ENCODE peak calls at places on chromosomes 6 and 20, in six cellular contexts. One of them, this sample, is unnamed. For H3K4me1, the result is how much of the 10 kb centered on the place peaks cover.

GRCh38 chr6:49744259-49744658 is at the start of gene CRISP3:
- DNase-seq in K562: no peak
- DNase-seq in fibroblast of lung: no peak
- DNase-seq in thoracic aorta: no peak
- DNase-seq in upper lobe of right lung: no peak
- DNase-seq in IMR-90: no peak
- DNase-seq in this sample: no peak

GRCh38 chr6:132399376-132400074 is 1.8 kb downstream of the MOXD1 start:
- DNase-seq in K562: no peak
- DNase-seq in fibroblast of lung: peak
- DNase-seq in thoracic aorta: no peak
- DNase-seq in upper lobe of right lung: no peak
- DNase-seq in IMR-90: peak
- DNase-seq in this sample: no peak

GRCh38 chr6:82954351-82954750 is 111.3 kb downstream of the UBE3D start:
- DNase-seq in K562: no peak
- DNase-seq in fibroblast of lung: peak
- DNase-seq in thoracic aorta: no peak
- DNase-seq in upper lobe of right lung: no peak
- DNase-seq in IMR-90: peak
- DNase-seq in this sample: no peak

GRCh38 chr6:218153-219018 is 73.9 kb upstream of the DUSP22 start:
- DNase-seq in K562: no peak
- DNase-seq in fibroblast of lung: no peak
- DNase-seq in thoracic aorta: no peak
- DNase-seq in upper lobe of right lung: peak
- DNase-seq in IMR-90: no peak
- DNase-seq in this sample: no peak

GRCh38 chr6:15096894-15097837 is 148.7 kb upstream of the JARID2 start:
- DNase-seq in K562: peak
- DNase-seq in fibroblast of lung: peak
- DNase-seq in thoracic aorta: no peak
- DNase-seq in upper lobe of right lung: no peak
- DNase-seq in IMR-90: peak
- DNase-seq in this sample: no peak

GRCh38 chr20:9110365-9110764 is 41.5 kb downstream of the PLCB4 start:
- DNase-seq in K562: no peak
- DNase-seq in fibroblast of lung: peak
- DNase-seq in thoracic aorta: no peak
- DNase-seq in upper lobe of right lung: no peak
- DNase-seq in IMR-90: peak
- DNase-seq in this sample: no peak

GRCh38 chr6:34289137-34289536 is 40.3 kb upstream of the SMIM29 start:
- DNase-seq in K562: no peak
- DNase-seq in fibroblast of lung: no peak
- DNase-seq in thoracic aorta: no peak
- DNase-seq in upper lobe of right lung: no peak
- DNase-seq in IMR-90: no peak
- DNase-seq in this sample: no peak

GRCh38 chr6:132764370-132764769 is 6.7 kb upstream of the VNN2 start:
- DNase-seq in K562: no peak
- DNase-seq in fibroblast of lung: peak
- DNase-seq in thoracic aorta: no peak
- DNase-seq in upper lobe of right lung: no peak
- DNase-seq in IMR-90: peak
- DNase-seq in this sample: no peak

GRCh38 chr20:10553326-10553984 is 118.3 kb downstream of the SLX4IP start:
- DNase-seq in K562: peak
- DNase-seq in fibroblast of lung: peak
- DNase-seq in thoracic aorta: no peak
- DNase-seq in upper lobe of right lung: peak
- DNase-seq in IMR-90: peak
- DNase-seq in this sample: peak

GRCh38 chr20:61757678-61758555 is 307.8 kb downstream of the TAF4 start:
- DNase-seq in K562: no peak
- DNase-seq in fibroblast of lung: peak
- DNase-seq in thoracic aorta: no peak
- DNase-seq in upper lobe of right lung: peak
- DNase-seq in IMR-90: peak
- DNase-seq in this sample: no peak

GRCh38 chr6:53152576-53152975 is 3.9 kb upstream of the GCM1 start:
- DNase-seq in K562: no peak
- DNase-seq in fibroblast of lung: no peak
- DNase-seq in thoracic aorta: no peak
- DNase-seq in upper lobe of right lung: no peak
- DNase-seq in IMR-90: no peak
- DNase-seq in this sample: no peak

GRCh38 chr6:30885999-30886896 is 1.9 kb downstream of the DDR1 start:
- DNase-seq in K562: peak
- DNase-seq in fibroblast of lung: peak
- DNase-seq in thoracic aorta: no peak
- DNase-seq in upper lobe of right lung: peak
- DNase-seq in IMR-90: peak
- DNase-seq in this sample: peak

GRCh38 chr6:3195377-3195694 is 32.1 kb downstream of the TUBB2B start:
- DNase-seq in K562: no peak
- DNase-seq in fibroblast of lung: no peak
- DNase-seq in thoracic aorta: no peak
- DNase-seq in upper lobe of right lung: no peak
- DNase-seq in IMR-90: no peak
- DNase-seq in this sample: no peak

GRCh38 chr6:47083586-47084047 is 41.5 kb upstream of the ADGRF1 start:
- DNase-seq in K562: no peak
- DNase-seq in fibroblast of lung: peak
- DNase-seq in thoracic aorta: peak
- DNase-seq in upper lobe of right lung: peak
- DNase-seq in IMR-90: peak
- DNase-seq in this sample: no peak

GRCh38 chr6:113401231-113401630 is 455.9 kb upstream of the MARCKS start:
- DNase-seq in K562: no peak
- DNase-seq in fibroblast of lung: no peak
- DNase-seq in thoracic aorta: no peak
- DNase-seq in upper lobe of right lung: no peak
- DNase-seq in IMR-90: no peak
- DNase-seq in this sample: no peak

GRCh38 chr20:3258429-3258828 is 19.4 kb upstream of the SLC4A11 start:
- DNase-seq in K562: no peak
- DNase-seq in fibroblast of lung: no peak
- DNase-seq in thoracic aorta: no peak
- DNase-seq in upper lobe of right lung: no peak
- DNase-seq in IMR-90: no peak
- DNase-seq in this sample: no peak

GRCh38 chr20:44911264-44911921 is 1.5 kb downstream of the PABPC1L start:
- DNase-seq in K562: peak
- DNase-seq in fibroblast of lung: peak
- DNase-seq in thoracic aorta: no peak
- DNase-seq in upper lobe of right lung: peak
- DNase-seq in IMR-90: peak
- DNase-seq in this sample: peak

GRCh38 chr6:46637145-46637544 is 15.5 kb downstream of the CYP39A1 start:
- DNase-seq in K562: no peak
- DNase-seq in fibroblast of lung: no peak
- DNase-seq in thoracic aorta: no peak
- DNase-seq in upper lobe of right lung: no peak
- DNase-seq in IMR-90: peak
- DNase-seq in this sample: no peak

GRCh38 chr20:12337601-12338000 is 419.9 kb downstream of the BTBD3 start:
- DNase-seq in K562: no peak
- DNase-seq in fibroblast of lung: no peak
- DNase-seq in thoracic aorta: no peak
- DNase-seq in upper lobe of right lung: no peak
- DNase-seq in IMR-90: no peak
- DNase-seq in this sample: no peak

GRCh38 chr6:57254055-57254717 is 32.1 kb upstream of the RAB23 start:
- DNase-seq in K562: no peak
- DNase-seq in fibroblast of lung: no peak
- DNase-seq in thoracic aorta: no peak
- DNase-seq in upper lobe of right lung: no peak
- DNase-seq in IMR-90: no peak
- DNase-seq in this sample: no peak

GRCh38 chr6:29926795-29927427 is 15.4 kb upstream of the HLA-A start:
- DNase-seq in K562: peak
- DNase-seq in fibroblast of lung: peak
- DNase-seq in thoracic aorta: no peak
- DNase-seq in upper lobe of right lung: peak
- DNase-seq in IMR-90: peak
- DNase-seq in this sample: no peak

GRCh38 chr20:49915118-49915379 is 280 bp downstream of the SPATA2 start:
- DNase-seq in K562: no peak
- DNase-seq in fibroblast of lung: no peak
- DNase-seq in thoracic aorta: no peak
- DNase-seq in upper lobe of right lung: no peak
- DNase-seq in IMR-90: no peak
- DNase-seq in this sample: no peak

GRCh38 chr6:167739721-167740475 is 86.8 kb upstream of the AFDN start:
- DNase-seq in K562: no peak
- DNase-seq in fibroblast of lung: no peak
- DNase-seq in thoracic aorta: no peak
- DNase-seq in upper lobe of right lung: no peak
- DNase-seq in IMR-90: no peak
- DNase-seq in this sample: no peak

GRCh38 chr6:29792123-29793035 is 35.2 kb upstream of the HLA-G start:
- DNase-seq in K562: peak
- DNase-seq in fibroblast of lung: no peak
- DNase-seq in thoracic aorta: peak
- DNase-seq in upper lobe of right lung: peak
- DNase-seq in IMR-90: no peak
- DNase-seq in this sample: no peak

GRCh38 chr6:82363368-82364086 is at the start of gene TPBG:
- DNase-seq in K562: peak
- DNase-seq in fibroblast of lung: peak
- DNase-seq in thoracic aorta: no peak
- DNase-seq in upper lobe of right lung: peak
- DNase-seq in IMR-90: peak
- DNase-seq in this sample: peak

GRCh38 chr6:10347561-10348327 is 67.1 kb downstream of the TFAP2A start:
- DNase-seq in K562: no peak
- DNase-seq in fibroblast of lung: peak
- DNase-seq in thoracic aorta: no peak
- DNase-seq in upper lobe of right lung: no peak
- DNase-seq in IMR-90: peak
- DNase-seq in this sample: no peak

GRCh38 chr20:44079291-44079690 is 107.7 kb downstream of the JPH2 start:
- DNase-seq in K562: no peak
- DNase-seq in fibroblast of lung: peak
- DNase-seq in thoracic aorta: no peak
- DNase-seq in upper lobe of right lung: peak
- DNase-seq in IMR-90: no peak
- DNase-seq in this sample: no peak

GRCh38 chr6:79646006-79646405 is 14.9 kb downstream of the SH3BGRL2 start:
- DNase-seq in K562: no peak
- DNase-seq in fibroblast of lung: no peak
- DNase-seq in thoracic aorta: no peak
- DNase-seq in upper lobe of right lung: no peak
- DNase-seq in IMR-90: no peak
- DNase-seq in this sample: peak

GRCh38 chr20:22446613-22447447 is 137.5 kb downstream of the FOXA2 start:
- DNase-seq in K562: no peak
- DNase-seq in fibroblast of lung: no peak
- DNase-seq in thoracic aorta: no peak
- DNase-seq in upper lobe of right lung: no peak
- DNase-seq in IMR-90: no peak
- DNase-seq in this sample: no peak

GRCh38 chr6:63351995-63352586 is 32.3 kb upstream of the LGSN start:
- DNase-seq in K562: no peak
- DNase-seq in fibroblast of lung: peak
- DNase-seq in thoracic aorta: no peak
- DNase-seq in upper lobe of right lung: no peak
- DNase-seq in IMR-90: peak
- DNase-seq in this sample: no peak

GRCh38 chr20:34798328-34798727 is 27.1 kb downstream of the NCOA6 start:
- DNase-seq in K562: no peak
- DNase-seq in fibroblast of lung: no peak
- DNase-seq in thoracic aorta: no peak
- DNase-seq in upper lobe of right lung: no peak
- DNase-seq in IMR-90: no peak
- DNase-seq in this sample: no peak

GRCh38 chr6:44166116-44166515 is 7.5 kb downstream of the CAPN11 start:
- DNase-seq in K562: no peak
- DNase-seq in fibroblast of lung: no peak
- DNase-seq in thoracic aorta: no peak
- DNase-seq in upper lobe of right lung: no peak
- DNase-seq in IMR-90: no peak
- DNase-seq in this sample: no peak

GRCh38 chr6:44169154-44169553 is 10.5 kb downstream of the CAPN11 start:
- DNase-seq in K562: no peak
- DNase-seq in fibroblast of lung: no peak
- DNase-seq in thoracic aorta: no peak
- DNase-seq in upper lobe of right lung: no peak
- DNase-seq in IMR-90: no peak
- DNase-seq in this sample: no peak

GRCh38 chr6:44169886-44170570 is 11.4 kb downstream of the CAPN11 start:
- DNase-seq in K562: no peak
- DNase-seq in fibroblast of lung: no peak
- DNase-seq in thoracic aorta: no peak
- DNase-seq in upper lobe of right lung: no peak
- DNase-seq in IMR-90: no peak
- DNase-seq in this sample: no peak

GRCh38 chr6:44167567-44167966 is 8.9 kb downstream of the CAPN11 start:
- DNase-seq in K562: no peak
- DNase-seq in fibroblast of lung: no peak
- DNase-seq in thoracic aorta: no peak
- DNase-seq in upper lobe of right lung: no peak
- DNase-seq in IMR-90: no peak
- DNase-seq in this sample: no peak

GRCh38 chr6:44166591-44167184 is 8.1 kb downstream of the CAPN11 start:
- DNase-seq in K562: peak
- DNase-seq in fibroblast of lung: no peak
- DNase-seq in thoracic aorta: no peak
- DNase-seq in upper lobe of right lung: no peak
- DNase-seq in IMR-90: no peak
- DNase-seq in this sample: no peak
- H3K4me1 ChIP-seq in K562: under half
- H3K4me1 ChIP-seq in fibroblast of lung: under half
- H3K4me1 ChIP-seq in thoracic aorta: under half
- H3K4me1 ChIP-seq in upper lobe of right lung: under half
- H3K4me1 ChIP-seq in IMR-90: under half
- H3K4me1 ChIP-seq in this sample: under half

GRCh38 chr20:48324744-48325143 is 503.1 kb downstream of the PREX1 start:
- DNase-seq in K562: no peak
- DNase-seq in fibroblast of lung: no peak
- DNase-seq in thoracic aorta: no peak
- DNase-seq in upper lobe of right lung: no peak
- DNase-seq in IMR-90: no peak
- DNase-seq in this sample: no peak
- H3K4me1 ChIP-seq in K562: under half
- H3K4me1 ChIP-seq in fibroblast of lung: under half
- H3K4me1 ChIP-seq in thoracic aorta: under half
- H3K4me1 ChIP-seq in upper lobe of right lung: under half
- H3K4me1 ChIP-seq in IMR-90: under half
- H3K4me1 ChIP-seq in this sample: under half

GRCh38 chr6:125124250-125124777 is 29.3 kb upstream of the TPD52L1 start:
- DNase-seq in K562: peak
- DNase-seq in fibroblast of lung: peak
- DNase-seq in thoracic aorta: no peak
- DNase-seq in upper lobe of right lung: no peak
- DNase-seq in IMR-90: no peak
- DNase-seq in this sample: no peak
- H3K4me1 ChIP-seq in K562: under half
- H3K4me1 ChIP-seq in fibroblast of lung: under half
- H3K4me1 ChIP-seq in thoracic aorta: under half
- H3K4me1 ChIP-seq in upper lobe of right lung: under half
- H3K4me1 ChIP-seq in IMR-90: under half
- H3K4me1 ChIP-seq in this sample: under half

GRCh38 chr6:157462956-157463742 is 82.2 kb downstream of the ZDHHC14 start:
- DNase-seq in K562: no peak
- DNase-seq in fibroblast of lung: no peak
- DNase-seq in thoracic aorta: no peak
- DNase-seq in upper lobe of right lung: no peak
- DNase-seq in IMR-90: no peak
- DNase-seq in this sample: no peak
- H3K4me1 ChIP-seq in K562: under half
- H3K4me1 ChIP-seq in fibroblast of lung: under half
- H3K4me1 ChIP-seq in thoracic aorta: under half
- H3K4me1 ChIP-seq in upper lobe of right lung: under half
- H3K4me1 ChIP-seq in IMR-90: under half
- H3K4me1 ChIP-seq in this sample: under half

This sample was measured in HAP-1.